ENCODE peak calls at places on chromosomes 5 and 9, in eight cellular contexts. E, N, Y, F, Q, I, Z and O are unnamed samples.
A peak's percentile ranks its signal among the peaks of the same experiment; 100 is the strongest.

GRCh38 chr5:88660947-88661869 is 221.8 kb downstream of the MEF2C start:
- DNase-seq in E (peak; percentile 93), N (peak; percentile 93), Y (peak; percentile 53), F (peak; percentile 96), Q (peak; percentile 61), I (peak; percentile 87), Z (peak; percentile 98), O (no peak)

GRCh38 chr9:134283692-134284265 is 42.5 kb upstream of the RXRA start:
- DNase-seq in E (no peak), N (no peak), Y (no peak), F (no peak), Q (no peak), I (no peak), Z (no peak), O (no peak)

GRCh38 chr5:5497132-5497748 is 74.8 kb downstream of the ICE1 start:
- DNase-seq in E (peak; percentile 76), N (peak; percentile 54), Y (peak; percentile 59), F (peak; percentile 53), Q (peak; percentile 62), I (no peak), Z (peak; percentile 54), O (no peak)

GRCh38 chr9:78010419-78010818 is 21.2 kb downstream of the GNAQ start:
- DNase-seq in E (no peak), N (no peak), Y (no peak), F (no peak), Q (no peak), I (no peak), Z (no peak), O (no peak)

GRCh38 chr5:78113689-78114088 is 180.8 kb downstream of the AP3B1 start:
- DNase-seq in E (no peak), N (no peak), Y (no peak), F (no peak), Q (no peak), I (no peak), Z (no peak), O (no peak)

GRCh38 chr9:109249615-109250014 is 71.2 kb downstream of the EPB41L4B start:
- DNase-seq in E (no peak), N (no peak), Y (no peak), F (no peak), Q (no peak), I (no peak), Z (no peak), O (no peak)

GRCh38 chr5:43699910-43700309 is 96.9 kb downstream of the NNT start:
- DNase-seq in E (no peak), N (no peak), Y (no peak), F (no peak), Q (no peak), I (no peak), Z (no peak), O (no peak)

GRCh38 chr5:154107010-154107409 is 68.2 kb downstream of the MFAP3 start:
- DNase-seq in E (no peak), N (no peak), Y (no peak), F (no peak), Q (no peak), I (no peak), Z (no peak), O (no peak)

GRCh38 chr5:56986631-56986957 is 34.7 kb upstream of the MIER3 start:
- DNase-seq in E (no peak), N (no peak), Y (no peak), F (peak; percentile 10), Q (peak; percentile 60), I (no peak), Z (peak; percentile 42), O (no peak)

GRCh38 chr9:129614932-129615331 is 6.0 kb downstream of the C9orf50 start:
- DNase-seq in E (no peak), N (no peak), Y (no peak), F (no peak), Q (no peak), I (no peak), Z (no peak), O (no peak)

GRCh38 chr5:115685966-115686691 is 60.3 kb upstream of the TMED7 start:
- DNase-seq in E (no peak), N (peak; percentile 9), Y (peak; percentile 34), F (peak; percentile 23), Q (peak; percentile 47), I (no peak), Z (peak; percentile 37), O (no peak)

GRCh38 chr9:104143554-104143919 is 49.4 kb downstream of the SMC2 start:
- DNase-seq in E (no peak), N (no peak), Y (no peak), F (no peak), Q (no peak), I (no peak), Z (no peak), O (no peak)

GRCh38 chr5:78647838-78648358 is 674 bp downstream of the LHFPL2 start:
- DNase-seq in E (no peak), N (peak; percentile 54), Y (peak; percentile 72), F (peak; percentile 59), Q (peak; percentile 44), I (no peak), Z (peak; percentile 56), O (peak; percentile 87)

GRCh38 chr5:152218694-152219093 is 186.4 kb downstream of the NMUR2 start:
- DNase-seq in E (no peak), N (no peak), Y (no peak), F (no peak), Q (no peak), I (no peak), Z (no peak), O (no peak)

GRCh38 chr9:89154651-89155336 is 23.8 kb downstream of the SHC3 start:
- DNase-seq in E (peak; percentile 65), N (no peak), Y (no peak), F (peak; percentile 88), Q (peak; percentile 92), I (no peak), Z (peak; percentile 94), O (no peak)

GRCh38 chr5:38734353-38734752 is 111.5 kb upstream of the OSMR start:
- DNase-seq in E (no peak), N (no peak), Y (no peak), F (no peak), Q (no peak), I (no peak), Z (no peak), O (no peak)

GRCh38 chr5:141039517-141039916 is 11.7 kb upstream of the PCDHB1 start:
- DNase-seq in E (no peak), N (no peak), Y (no peak), F (no peak), Q (no peak), I (no peak), Z (no peak), O (no peak)

GRCh38 chr5:124927735-124928134 is 181.3 kb upstream of the ZNF608 start:
- DNase-seq in E (no peak), N (no peak), Y (no peak), F (peak; percentile 65), Q (peak; percentile 49), I (no peak), Z (peak; percentile 82), O (peak; percentile 28)

GRCh38 chr5:173598686-173599085 is 17.8 kb downstream of the BOD1 start:
- DNase-seq in E (no peak), N (no peak), Y (no peak), F (peak; percentile 18), Q (peak; percentile 24), I (no peak), Z (no peak), O (no peak)